ENCODE peak calls at places on chromosomes 4 and X, in five cellular contexts. D, M, Y, V and X are unnamed samples.

GRCh38 chr4:43103048-43103447 is 210.5 kb downstream of the GRXCR1 start:
- DNase-seq in D (no peak), M (no peak), Y (no peak), V (no peak), X (no peak)

GRCh38 chr4:38889143-38889542 is 21.5 kb downstream of the FAM114A1 start:
- DNase-seq in D (no peak), M (no peak), Y (no peak), V (no peak), X (peak; percentile 55)

GRCh38 chr4:121484633-121485032 is 103.8 kb upstream of the QRFPR start:
- DNase-seq in D (no peak), M (peak; percentile 15), Y (peak; percentile 37), V (no peak), X (peak; percentile 7)

GRCh38 chr4:112753333-112753732 is 116.4 kb downstream of the LARP7 start:
- DNase-seq in D (no peak), M (no peak), Y (no peak), V (no peak), X (no peak)

GRCh38 chrX:72314881-72315280 is 9.2 kb upstream of the CITED1 start:
- DNase-seq in D (peak; percentile 8), M (no peak), Y (no peak), V (no peak), X (no peak)

GRCh38 chr4:153514001-153514526 is 47.9 kb downstream of the TMEM131L start:
- DNase-seq in D (no peak), M (no peak), Y (no peak), V (no peak), X (peak; percentile 52)

GRCh38 chrX:17520206-17520605 is 145.2 kb downstream of the NHS start:
- DNase-seq in D (no peak), M (no peak), Y (no peak), V (no peak), X (no peak)

GRCh38 chrX:107565916-107566602 is 62.3 kb upstream of the PRPS1 start:
- DNase-seq in D (no peak), M (peak; percentile 8), Y (peak; percentile 74), V (no peak), X (peak; percentile 61)

GRCh38 chrX:113868169-113868568 is 715.7 kb upstream of the HTR2C start:
- DNase-seq in D (no peak), M (no peak), Y (no peak), V (no peak), X (peak; percentile 16)

GRCh38 chrX:132071260-132071659 is 48.2 kb downstream of the STK26 start:
- DNase-seq in D (no peak), M (no peak), Y (peak; percentile 30), V (no peak), X (no peak)

GRCh38 chr4:152614337-152614736 is 65.5 kb downstream of the TMEM154 start:
- DNase-seq in D (peak; percentile 68), M (no peak), Y (no peak), V (no peak), X (no peak)

GRCh38 chrX:17595456-17596035 is 141.7 kb upstream of the SCML1 start:
- DNase-seq in D (no peak), M (no peak), Y (no peak), V (no peak), X (peak; percentile 26)

GRCh38 chrX:120517936-120518335 is 42.8 kb downstream of the CUL4B start:
- DNase-seq in D (no peak), M (no peak), Y (no peak), V (no peak), X (peak; percentile 31)

GRCh38 chrX:3204606-3205005 is 141.8 kb downstream of the MXRA5 start:
- DNase-seq in D (no peak), M (no peak), Y (no peak), V (no peak), X (no peak)

GRCh38 chr4:13694256-13694655 is 66.7 kb upstream of the BOD1L1 start:
- DNase-seq in D (no peak), M (no peak), Y (no peak), V (no peak), X (no peak)

GRCh38 chr4:106869551-106869950 is 166.6 kb downstream of the DKK2 start:
- DNase-seq in D (no peak), M (no peak), Y (no peak), V (no peak), X (no peak)

GRCh38 chr4:8840816-8841455 is 30.7 kb downstream of the HMX1 start:
- DNase-seq in D (no peak), M (no peak), Y (no peak), V (no peak), X (no peak)

GRCh38 chr4:98728433-98728832 is 70.0 kb upstream of the TSPAN5 start:
- DNase-seq in D (peak; percentile 55), M (peak; percentile 22), Y (no peak), V (no peak), X (peak; percentile 80)

GRCh38 chr4:26763649-26764048 is 97.0 kb upstream of the STIM2 start:
- DNase-seq in D (no peak), M (no peak), Y (no peak), V (no peak), X (no peak)

GRCh38 chrX:56968980-56969379 is 26.4 kb downstream of the SPIN3 start:
- DNase-seq in D (no peak), M (no peak), Y (no peak), V (no peak), X (no peak)

GRCh38 chr4:103998752-103999151 is 279.0 kb upstream of the TACR3 start:
- DNase-seq in D (no peak), M (no peak), Y (no peak), V (no peak), X (no peak)

GRCh38 chr4:138659041-138659565 is 356.5 kb upstream of the NOCT start:
- DNase-seq in D (no peak), M (no peak), Y (no peak), V (no peak), X (no peak)